ENCODE peak calls at places on chromosomes 7 and 10, in nine cellular contexts. T is esophagus squamous epithelium; U is gastrocnemius medialis; N is left lung; O is naive thymus-derived CD4-positive, alpha-beta T cell; W is aorta; L is AG04450; E is SJSA1; B is right atrium auricular region. Y is an unnamed sample.

GRCh38 chr10:16258476-16259040 is 178.3 kb upstream of the PTER start:
- DNase-seq in T (no peak), U (no peak), N (no peak), O (no peak), W (no peak), L (no peak), E (no peak), B (no peak), Y (no peak)

GRCh38 chr7:129989466-129989865 is 36.7 kb upstream of the UBE2H start:
- DNase-seq in T (no peak), U (no peak), N (no peak), O (no peak), W (no peak), L (no peak), E (no peak), B (no peak), Y (no peak)

GRCh38 chr10:119803264-119803663 is 69.4 kb downstream of the MCMBP start:
- DNase-seq in T (no peak), U (no peak), N (no peak), O (no peak), W (no peak), L (no peak), E (no peak), B (no peak), Y (no peak)

GRCh38 chr10:29412452-29413004 is 123.7 kb downstream of the LYZL1 start:
- DNase-seq in T (no peak), U (no peak), N (no peak), O (no peak), W (no peak), L (no peak), E (no peak), B (no peak), Y (no peak)

GRCh38 chr7:92634924-92635519 is 44.8 kb upstream of the FAM133B start:
- DNase-seq in T (no peak), U (no peak), N (no peak), O (no peak), W (no peak), L (peak; percentile 43), E (peak; percentile 53), B (no peak), Y (no peak)

GRCh38 chr10:108582387-108582786 is 1340.9 kb downstream of the XPNPEP1 start:
- DNase-seq in T (no peak), U (no peak), N (no peak), O (no peak), W (no peak), L (no peak), E (no peak), B (no peak), Y (no peak)

GRCh38 chr10:103659674-103660363 is 166.3 kb downstream of the NEURL1 start:
- DNase-seq in T (no peak), U (peak; percentile 75), N (peak; percentile 78), O (peak; percentile 70), W (peak; percentile 82), L (peak; percentile 69), E (peak; percentile 84), B (peak; percentile 86), Y (no peak)

GRCh38 chr7:106180721-106181120 is 68.6 kb upstream of the SYPL1 start:
- DNase-seq in T (no peak), U (no peak), N (no peak), O (no peak), W (no peak), L (no peak), E (no peak), B (no peak), Y (no peak)

GRCh38 chr10:125925244-125925834 is 29.0 kb downstream of the FANK1 start:
- DNase-seq in T (no peak), U (no peak), N (no peak), O (no peak), W (no peak), L (no peak), E (no peak), B (no peak), Y (no peak)

GRCh38 chr10:112269266-112269665 is 13.9 kb upstream of the TECTB start:
- DNase-seq in T (no peak), U (no peak), N (no peak), O (no peak), W (no peak), L (no peak), E (no peak), B (no peak), Y (no peak)

GRCh38 chr7:152959610-152960009 is 200.1 kb downstream of the ACTR3B start:
- DNase-seq in T (no peak), U (no peak), N (no peak), O (no peak), W (no peak), L (no peak), E (no peak), B (no peak), Y (no peak)

DNA sequence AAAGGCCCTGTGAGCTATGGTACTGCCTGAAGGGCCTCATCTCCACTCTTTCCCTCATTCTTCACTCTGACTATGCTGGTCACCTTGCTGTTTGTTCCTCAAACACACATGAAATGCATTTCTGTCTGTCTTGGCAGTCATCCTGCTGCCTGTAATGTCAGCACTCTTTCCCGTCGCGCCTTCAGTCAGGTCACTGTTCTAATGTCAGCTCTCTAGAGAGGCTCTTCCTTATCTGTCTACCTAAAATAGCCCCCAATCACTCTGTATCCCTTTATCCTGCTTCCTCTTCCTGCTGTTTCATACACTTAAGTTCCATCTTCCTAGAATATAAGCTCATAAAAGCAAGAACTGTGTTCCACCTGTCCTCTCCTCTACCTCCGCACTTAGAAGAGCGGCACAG is 215.5 kb downstream of the ZNF33B start:
- DNase-seq in T (no peak), U (no peak), N (no peak), O (no peak), W (no peak), L (no peak), E (no peak), B (no peak), Y (no peak)
- H3K9me3 ChIP-seq in T (no peaks in the 10 kb centered on the region), U (no peaks in the 10 kb centered on the region), N (peaks cover 6% of the 10 kb centered on the region), O (no peaks in the 10 kb centered on the region), W (peaks cover 1% of the 10 kb centered on the region), L (peaks cover 18% of the 10 kb centered on the region), E (no peaks in the 10 kb centered on the region), B (no peaks in the 10 kb centered on the region), Y (no peaks in the 10 kb centered on the region)

GRCh38 chr7:5064391-5065106 is 18.9 kb downstream of the RBAK start:
- DNase-seq in T (no peak), U (no peak), N (no peak), O (no peak), W (no peak), L (no peak), E (no peak), B (no peak), Y (no peak)

GRCh38 chr7:5063698-5064097 is 18.0 kb downstream of the RBAK start:
- DNase-seq in T (no peak), U (no peak), N (no peak), O (no peak), W (no peak), L (no peak), E (no peak), B (no peak), Y (no peak)

GRCh38 chr7:5070206-5070605 is 24.5 kb downstream of the RBAK start:
- DNase-seq in T (no peak), U (no peak), N (no peak), O (no peak), W (no peak), L (no peak), E (no peak), B (no peak), Y (no peak)

GRCh38 chr7:5065107-5065407 is 19.4 kb downstream of the RBAK start:
- DNase-seq in T (no peak), U (no peak), N (no peak), O (no peak), W (no peak), L (no peak), E (no peak), B (no peak), Y (no peak)
- H3K9me3 ChIP-seq in T (peaks cover 6% of the 10 kb centered on the region), U (peaks cover 63% of the 10 kb centered on the region), N (peaks cover 100% of the 10 kb centered on the region), O (peaks cover 43% of the 10 kb centered on the region), W (peaks cover 22% of the 10 kb centered on the region), L (peaks cover 43% of the 10 kb centered on the region), E (peaks cover 49% of the 10 kb centered on the region), B (peaks cover 38% of the 10 kb centered on the region), Y (peaks cover 64% of the 10 kb centered on the region)

GRCh38 chr7:157558061-157558460 is 221.3 kb downstream of the DNAJB6 start:
- DNase-seq in T (no peak), U (no peak), N (peak; percentile 13), O (no peak), W (no peak), L (no peak), E (no peak), B (no peak), Y (no peak)
- H3K9me3 ChIP-seq in T (no peaks in the 10 kb centered on the region), U (no peaks in the 10 kb centered on the region), N (no peaks in the 10 kb centered on the region), O (no peaks in the 10 kb centered on the region), W (no peaks in the 10 kb centered on the region), L (peaks cover 89% of the 10 kb centered on the region), E (peaks cover 3% of the 10 kb centered on the region), B (no peaks in the 10 kb centered on the region), Y (no peaks in the 10 kb centered on the region)

DNA sequence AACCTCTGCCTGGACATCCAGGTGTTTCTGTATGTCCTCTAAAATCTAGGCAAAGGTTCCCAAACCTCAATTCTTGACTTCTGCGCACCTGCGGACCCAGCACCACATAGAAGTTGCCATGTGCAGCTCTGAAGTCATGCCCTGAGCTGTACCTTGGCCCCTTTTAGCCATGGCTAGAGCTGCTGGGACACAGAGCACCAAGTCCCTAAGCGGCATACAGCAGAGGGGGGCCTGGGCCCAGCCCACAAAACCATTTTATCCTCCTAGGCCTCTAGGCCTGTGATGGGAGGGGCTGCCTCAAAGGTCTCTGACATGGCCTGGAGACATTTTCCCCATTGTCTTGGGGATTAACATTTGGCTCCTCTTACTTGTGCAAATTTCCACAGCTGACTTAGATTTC is 14.6 kb downstream of the TMEM243 start:
- DNase-seq in T (no peak), U (no peak), N (no peak), O (no peak), W (no peak), L (no peak), E (no peak), B (no peak), Y (no peak)
- H3K9me3 ChIP-seq in T (peaks cover 6% of the 10 kb centered on the region), U (no peaks in the 10 kb centered on the region), N (peaks cover 27% of the 10 kb centered on the region), O (no peaks in the 10 kb centered on the region), W (peaks cover 4% of the 10 kb centered on the region), L (peaks cover 8% of the 10 kb centered on the region), E (peaks cover 21% of the 10 kb centered on the region), B (no peaks in the 10 kb centered on the region), Y (no peaks in the 10 kb centered on the region)

GRCh38 chr10:77236700-77237099 is 400.9 kb downstream of the KCNMA1 start:
- DNase-seq in T (no peak), U (no peak), N (no peak), O (no peak), W (no peak), L (no peak), E (no peak), B (no peak), Y (no peak)
- H3K9me3 ChIP-seq in T (no peaks in the 10 kb centered on the region), U (no peaks in the 10 kb centered on the region), N (no peaks in the 10 kb centered on the region), O (no peaks in the 10 kb centered on the region), W (no peaks in the 10 kb centered on the region), L (no peaks in the 10 kb centered on the region), E (no peaks in the 10 kb centered on the region), B (no peaks in the 10 kb centered on the region), Y (no peaks in the 10 kb centered on the region)

Y was measured in T-helper 17 cell.